ENCODE peak calls at places on chromosomes 2 and 18, in five cellular contexts. Q is T1000; Z is Caki2; R is fibroblast of mammary gland; K is activated CD8-positive, alpha-beta memory T cell treated with anti-CD3 and anti-CD28 coated beads for 4 hours. L is an unnamed sample.

GRCh38 chr2:149040451-149040850 is 2.0 kb downstream of the LYPD6B start:
- DNase-seq in K (no peak), Q (no peak), Z (no peak), R (peak), L (no peak)

GRCh38 chr2:230703514-230703913 is 9.1 kb upstream of the CAB39 start:
- DNase-seq in K (no peak), Z (no peak), Q (no peak), R (no peak), L (no peak)

GRCh38 chr2:70471129-70471528 is 82.5 kb downstream of the TGFA start:
- DNase-seq in R (no peak), Q (no peak), Z (no peak), K (no peak), L (no peak)

GRCh38 chr18:46099463-46099862 is 1.4 kb upstream of the ATP5F1A start:
- DNase-seq in R (no peak), Q (no peak), Z (no peak), K (no peak), L (no peak)

GRCh38 chr2:221135699-221136098 is 436.4 kb downstream of the EPHA4 start:
- DNase-seq in R (no peak), K (no peak), Z (no peak), Q (no peak), L (no peak)

GRCh38 chr18:54100920-54101319 is 123.5 kb downstream of the MBD2 start:
- DNase-seq in K (no peak), Q (no peak), R (peak), Z (no peak), L (no peak)

GRCh38 chr2:102155703-102156515 is 13.4 kb downstream of the IL1R1 start:
- DNase-seq in K (no peak), R (peak), Z (no peak), Q (no peak), L (peak)

GRCh38 chr2:60556441-60556997 is 3.1 kb upstream of the BCL11A start:
- DNase-seq in Z (no peak), K (no peak), Q (no peak), R (no peak), L (no peak)

GRCh38 chr18:24567199-24567598 is 106.8 kb downstream of the HRH4 start:
- DNase-seq in Q (peak), R (peak), Z (no peak), K (no peak), L (no peak)

GRCh38 chr2:149703281-149703680 is 115.7 kb upstream of the MMADHC start:
- DNase-seq in R (no peak), Z (no peak), K (no peak), Q (no peak), L (no peak)

GRCh38 chr2:142742301-142743214 is 134.9 kb upstream of the KYNU start:
- DNase-seq in K (no peak), R (peak), Q (peak), Z (peak), L (no peak)

GRCh38 chr2:27356056-27356381 is 545 bp downstream of the GTF3C2 start:
- DNase-seq in Z (no peak), R (peak), Q (peak), K (peak), L (peak)

GRCh38 chr18:34938102-34938501 is 103.1 kb upstream of the MAPRE2 start:
- DNase-seq in K (no peak), R (no peak), Z (no peak), Q (no peak), L (no peak)

GRCh38 chr2:16614314-16614860 is 51.2 kb downstream of the CYRIA start:
- DNase-seq in K (no peak), R (peak), Z (peak), Q (no peak), L (peak)

GRCh38 chr2:19287324-19287723 is 71.1 kb downstream of the OSR1 start:
- DNase-seq in K (no peak), Q (no peak), R (no peak), Z (no peak), L (no peak)

GRCh38 chr18:44851806-44852205 is 171.1 kb downstream of the SETBP1 start:
- DNase-seq in Q (no peak), R (no peak), Z (no peak), K (no peak), L (no peak)

GRCh38 chr2:164145093-164145987 is 409.5 kb upstream of the FIGN start:
- DNase-seq in Q (no peak), K (no peak), R (peak), Z (no peak), L (no peak)

GRCh38 chr2:204545861-204546773 is 842 bp downstream of the PARD3B start:
- DNase-seq in Q (no peak), R (no peak), Z (no peak), K (no peak), L (peak)

GRCh38 chr18:42689310-42689709 is 426.2 kb downstream of the RIT2 start:
- DNase-seq in R (no peak), Z (no peak), Q (no peak), K (no peak), L (no peak)

GRCh38 chr2:144324446-144325045 is 195.4 kb downstream of the ZEB2 start:
- DNase-seq in R (no peak), Q (no peak), K (no peak), Z (no peak), L (no peak)

GRCh38 chr2:33223851-33224250 is 252.6 kb upstream of the RASGRP3 start:
- DNase-seq in R (peak), Q (peak), K (no peak), Z (no peak), L (no peak)

GRCh38 chr2:48902521-48902920 is 147.0 kb upstream of the LHCGR start:
- DNase-seq in Q (no peak), K (no peak), R (no peak), Z (no peak), L (no peak)

GRCh38 chr18:48854780-48855179 is 96.0 kb downstream of the SMAD7 start:
- DNase-seq in R (no peak), Z (no peak), Q (no peak), K (no peak), L (no peak)

GRCh38 chr2:8412586-8412985 is 269.3 kb upstream of the ID2 start:
- DNase-seq in Z (no peak), K (no peak), Q (peak), R (peak), L (no peak)

GRCh38 chr18:2571200-2572143 is at the start of the genes METTL4 and NDC80:
- DNase-seq in R (peak), Z (peak), K (peak), Q (peak), L (peak)

GRCh38 chr2:39990335-39990734 is 211.3 kb upstream of the THUMPD2 start:
- DNase-seq in R (peak), K (no peak), Z (no peak), Q (no peak), L (no peak)

GRCh38 chr2:11072550-11072949 is 82.7 kb upstream of the SLC66A3 start:
- DNase-seq in R (peak), Q (no peak), Z (no peak), K (no peak), L (no peak)

GRCh38 chr18:77035380-77035779 is 97.2 kb downstream of the MBP start:
- DNase-seq in Q (no peak), R (peak), K (no peak), Z (no peak), L (no peak)

GRCh38 chr2:107648781-107649413 is 177.8 kb upstream of the RGPD4 start:
- DNase-seq in R (no peak), Z (no peak), K (no peak), Q (no peak), L (no peak)

GRCh38 chr2:18065264-18065663 is 186.8 kb downstream of the KCNS3 start:
- DNase-seq in K (no peak), R (peak), Z (no peak), Q (no peak), L (no peak)

GRCh38 chr2:234502285-234502918 is 5.5 kb upstream of the ARL4C start:
- DNase-seq in Z (peak), R (peak), K (no peak), Q (peak), L (no peak)

GRCh38 chr18:7557891-7558454 is 9.1 kb upstream of the PTPRM start:
- DNase-seq in Q (no peak), R (no peak), Z (no peak), K (no peak), L (no peak)

GRCh38 chr18:20971886-20972267 is 139.7 kb downstream of the ROCK1 start:
- DNase-seq in Z (no peak), K (no peak), Q (no peak), R (peak), L (no peak)

GRCh38 chr2:79219383-79219988 is 59.9 kb upstream of the REG3A start:
- DNase-seq in Z (peak), K (no peak), Q (peak), R (peak), L (peak)

GRCh38 chr2:235399895-235400294 is 93.9 kb upstream of the AGAP1 start:
- DNase-seq in Q (no peak), R (no peak), K (no peak), Z (no peak), L (no peak)

GRCh38 chr2:67514515-67514914 is 117.4 kb downstream of the ETAA1 start:
- DNase-seq in Z (no peak), K (no peak), Q (no peak), R (peak), L (no peak)

GRCh38 chr2:157786663-157787363 is 89.3 kb downstream of the ACVR1 start:
- DNase-seq in K (no peak), R (peak), Q (no peak), Z (peak), L (no peak)

GRCh38 chr2:179440642-179441251 is 176.1 kb upstream of the SESTD1 start:
- DNase-seq in Q (no peak), Z (peak), R (peak), K (no peak), L (no peak)

GRCh38 chr18:69588301-69588700 is 187.6 kb downstream of the DOK6 start:
- DNase-seq in K (no peak), Q (no peak), Z (no peak), R (no peak), L (no peak)